ENCODE peak calls at places on chromosomes 4 and X, in five cellular contexts. One of them, this sample, is unnamed.

GRCh38 chr4:182876006-182876405 is 41.2 kb downstream of the DCTD start:
- DNase-seq in endothelial cell of umbilical vein: no peak
- DNase-seq in pancreas: no peak
- DNase-seq in upper lobe of right lung: no peak
- DNase-seq in heart left ventricle: no peak
- DNase-seq in this sample: no peak

GRCh38 chr4:113840850-113841249 is 79.3 kb upstream of the CAMK2D start:
- DNase-seq in endothelial cell of umbilical vein: no peak
- DNase-seq in pancreas: no peak
- DNase-seq in upper lobe of right lung: no peak
- DNase-seq in heart left ventricle: no peak
- DNase-seq in this sample: peak; percentile 62

GRCh38 chr4:81965454-81965853 is 408.3 kb downstream of the HNRNPD start:
- DNase-seq in endothelial cell of umbilical vein: no peak
- DNase-seq in pancreas: no peak
- DNase-seq in upper lobe of right lung: no peak
- DNase-seq in heart left ventricle: no peak
- DNase-seq in this sample: no peak

GRCh38 chr4:168651374-168651773 is 154.5 kb downstream of the PALLD start:
- DNase-seq in endothelial cell of umbilical vein: no peak
- DNase-seq in pancreas: no peak
- DNase-seq in upper lobe of right lung: no peak
- DNase-seq in heart left ventricle: no peak
- DNase-seq in this sample: no peak

GRCh38 chrX:57417827-57418226 is 131.3 kb downstream of the FAAH2 start:
- DNase-seq in endothelial cell of umbilical vein: peak; percentile 15
- DNase-seq in pancreas: no peak
- DNase-seq in upper lobe of right lung: no peak
- DNase-seq in heart left ventricle: no peak
- DNase-seq in this sample: no peak

GRCh38 chr4:27049101-27049829 is 188.6 kb downstream of the STIM2 start:
- DNase-seq in endothelial cell of umbilical vein: no peak
- DNase-seq in pancreas: no peak
- DNase-seq in upper lobe of right lung: no peak
- DNase-seq in heart left ventricle: no peak
- DNase-seq in this sample: no peak

GRCh38 chr4:7737752-7738457 is 201.8 kb downstream of the AFAP1 start:
- DNase-seq in endothelial cell of umbilical vein: no peak
- DNase-seq in pancreas: no peak
- DNase-seq in upper lobe of right lung: no peak
- DNase-seq in heart left ventricle: peak; percentile 47
- DNase-seq in this sample: no peak

GRCh38 chr4:97912151-97912550 is 231.1 kb downstream of the STPG2 start:
- DNase-seq in endothelial cell of umbilical vein: no peak
- DNase-seq in pancreas: no peak
- DNase-seq in upper lobe of right lung: no peak
- DNase-seq in heart left ventricle: no peak
- DNase-seq in this sample: no peak

GRCh38 chrX:134632386-134632785 is 25.9 kb downstream of the PLAC1 start:
- DNase-seq in endothelial cell of umbilical vein: no peak
- DNase-seq in pancreas: no peak
- DNase-seq in upper lobe of right lung: no peak
- DNase-seq in heart left ventricle: no peak
- DNase-seq in this sample: no peak

GRCh38 chr4:156193800-156194199 is 240.1 kb upstream of the CTSO start:
- DNase-seq in endothelial cell of umbilical vein: no peak
- DNase-seq in pancreas: peak; percentile 28
- DNase-seq in upper lobe of right lung: no peak
- DNase-seq in heart left ventricle: no peak
- DNase-seq in this sample: no peak

GRCh38 chr4:67700119-67700873 is 659 bp downstream of the UBA6 start:
- DNase-seq in endothelial cell of umbilical vein: no peak
- DNase-seq in pancreas: no peak
- DNase-seq in upper lobe of right lung: no peak
- DNase-seq in heart left ventricle: no peak
- DNase-seq in this sample: peak; percentile 43

GRCh38 chrX:140425712-140426395 is 79.0 kb downstream of the SOX3 start:
- DNase-seq in endothelial cell of umbilical vein: no peak
- DNase-seq in pancreas: no peak
- DNase-seq in upper lobe of right lung: no peak
- DNase-seq in heart left ventricle: no peak
- DNase-seq in this sample: no peak

GRCh38 chr4:184668511-184669114 is 19.1 kb downstream of the PRIMPOL start:
- DNase-seq in endothelial cell of umbilical vein: peak; percentile 27
- DNase-seq in pancreas: no peak
- DNase-seq in upper lobe of right lung: no peak
- DNase-seq in heart left ventricle: no peak
- DNase-seq in this sample: no peak

GRCh38 chrX:101287402-101287801 is 3.7 kb downstream of the TAF7L start:
- DNase-seq in endothelial cell of umbilical vein: peak; percentile 65
- DNase-seq in pancreas: no peak
- DNase-seq in upper lobe of right lung: no peak
- DNase-seq in heart left ventricle: no peak
- DNase-seq in this sample: peak; percentile 31

GRCh38 chrX:21479695-21480280 is 105.6 kb downstream of the CNKSR2 start:
- DNase-seq in endothelial cell of umbilical vein: peak; percentile 49
- DNase-seq in pancreas: no peak
- DNase-seq in upper lobe of right lung: no peak
- DNase-seq in heart left ventricle: no peak
- DNase-seq in this sample: peak; percentile 32

GRCh38 chr4:187103351-187103750 is 379.7 kb upstream of the FAT1 start:
- DNase-seq in endothelial cell of umbilical vein: no peak
- DNase-seq in pancreas: no peak
- DNase-seq in upper lobe of right lung: no peak
- DNase-seq in heart left ventricle: no peak
- DNase-seq in this sample: no peak

GRCh38 chr4:188452097-188452496 is 312.9 kb downstream of the TRIML1 start:
- DNase-seq in endothelial cell of umbilical vein: no peak
- DNase-seq in pancreas: no peak
- DNase-seq in upper lobe of right lung: no peak
- DNase-seq in heart left ventricle: no peak
- DNase-seq in this sample: no peak

GRCh38 chr4:183722738-183723560 is 63.9 kb downstream of the TRAPPC11 start:
- DNase-seq in endothelial cell of umbilical vein: peak; percentile 33
- DNase-seq in pancreas: peak; percentile 71
- DNase-seq in upper lobe of right lung: peak; percentile 84
- DNase-seq in heart left ventricle: peak; percentile 86
- DNase-seq in this sample: peak; percentile 35

GRCh38 chrX:151973851-151974335 is 583 bp downstream of the GABRE start:
- DNase-seq in endothelial cell of umbilical vein: peak; percentile 54
- DNase-seq in pancreas: peak; percentile 18
- DNase-seq in upper lobe of right lung: peak; percentile 74
- DNase-seq in heart left ventricle: no peak
- DNase-seq in this sample: no peak

GRCh38 chr4:46648088-46648744 is 258.3 kb upstream of the GABRA2 start:
- DNase-seq in endothelial cell of umbilical vein: no peak
- DNase-seq in pancreas: no peak
- DNase-seq in upper lobe of right lung: no peak
- DNase-seq in heart left ventricle: no peak
- DNase-seq in this sample: peak; percentile 59

GRCh38 chr4:123892368-123892961 is 495.9 kb downstream of the SPRY1 start:
- DNase-seq in endothelial cell of umbilical vein: peak; percentile 61
- DNase-seq in pancreas: no peak
- DNase-seq in upper lobe of right lung: no peak
- DNase-seq in heart left ventricle: no peak
- DNase-seq in this sample: no peak

GRCh38 chrX:34528081-34528480 is 129.0 kb downstream of the TMEM47 start:
- DNase-seq in endothelial cell of umbilical vein: peak; percentile 24
- DNase-seq in pancreas: no peak
- DNase-seq in upper lobe of right lung: no peak
- DNase-seq in heart left ventricle: no peak
- DNase-seq in this sample: no peak

GRCh38 chr4:118927976-118928375 is 39.3 kb downstream of the SYNPO2 start:
- DNase-seq in endothelial cell of umbilical vein: no peak
- DNase-seq in pancreas: no peak
- DNase-seq in upper lobe of right lung: no peak
- DNase-seq in heart left ventricle: no peak
- DNase-seq in this sample: no peak

GRCh38 chr4:127881565-127881869 is 824 bp downstream of the PLK4 start:
- DNase-seq in endothelial cell of umbilical vein: no peak
- DNase-seq in pancreas: no peak
- DNase-seq in upper lobe of right lung: no peak
- DNase-seq in heart left ventricle: no peak
- DNase-seq in this sample: no peak

GRCh38 chr4:98928131-98928504 is 815 bp downstream of the EIF4E start:
- DNase-seq in endothelial cell of umbilical vein: peak; percentile 82
- DNase-seq in pancreas: peak; percentile 60
- DNase-seq in upper lobe of right lung: peak; percentile 80
- DNase-seq in heart left ventricle: peak; percentile 66
- DNase-seq in this sample: peak; percentile 74

GRCh38 chr4:96606451-96606850 is 766.6 kb downstream of the PDHA2 start:
- DNase-seq in endothelial cell of umbilical vein: no peak
- DNase-seq in pancreas: no peak
- DNase-seq in upper lobe of right lung: no peak
- DNase-seq in heart left ventricle: no peak
- DNase-seq in this sample: no peak

GRCh38 chr4:107275192-107275591 is 239.1 kb upstream of the DKK2 start:
- DNase-seq in endothelial cell of umbilical vein: no peak
- DNase-seq in pancreas: no peak
- DNase-seq in upper lobe of right lung: no peak
- DNase-seq in heart left ventricle: no peak
- DNase-seq in this sample: no peak

GRCh38 chr4:185920691-185921260 is 108.8 kb upstream of the SORBS2 start:
- DNase-seq in endothelial cell of umbilical vein: no peak
- DNase-seq in pancreas: no peak
- DNase-seq in upper lobe of right lung: no peak
- DNase-seq in heart left ventricle: no peak
- DNase-seq in this sample: no peak

GRCh38 chr4:143241892-143242291 is 57.2 kb downstream of the USP38 start:
- DNase-seq in endothelial cell of umbilical vein: no peak
- DNase-seq in pancreas: no peak
- DNase-seq in upper lobe of right lung: no peak
- DNase-seq in heart left ventricle: no peak
- DNase-seq in this sample: peak; percentile 64

GRCh38 chrX:109384569-109385174 is 97.2 kb downstream of the GUCY2F start:
- DNase-seq in endothelial cell of umbilical vein: peak; percentile 28
- DNase-seq in pancreas: no peak
- DNase-seq in upper lobe of right lung: no peak
- DNase-seq in heart left ventricle: no peak
- DNase-seq in this sample: no peak

GRCh38 chr4:168732714-168733113 is 235.9 kb downstream of the PALLD start:
- DNase-seq in endothelial cell of umbilical vein: no peak
- DNase-seq in pancreas: no peak
- DNase-seq in upper lobe of right lung: no peak
- DNase-seq in heart left ventricle: no peak
- DNase-seq in this sample: no peak

GRCh38 chr4:146308951-146309350 is 94.6 kb downstream of the REELD1 start:
- DNase-seq in endothelial cell of umbilical vein: no peak
- DNase-seq in pancreas: no peak
- DNase-seq in upper lobe of right lung: no peak
- DNase-seq in heart left ventricle: no peak
- DNase-seq in this sample: no peak

GRCh38 chrX:115560978-115561604 is at the start of gene PLS3:
- DNase-seq in endothelial cell of umbilical vein: peak; percentile 84
- DNase-seq in pancreas: peak; percentile 73
- DNase-seq in upper lobe of right lung: peak; percentile 89
- DNase-seq in heart left ventricle: peak; percentile 90
- DNase-seq in this sample: peak; percentile 75

GRCh38 chrX:140180585-140180984 is 215.3 kb upstream of the CXorf66 start:
- DNase-seq in endothelial cell of umbilical vein: no peak
- DNase-seq in pancreas: no peak
- DNase-seq in upper lobe of right lung: no peak
- DNase-seq in heart left ventricle: no peak
- DNase-seq in this sample: peak; percentile 69

GRCh38 chrX:37350034-37350365 is 836 bp downstream of the PRRG1 start:
- DNase-seq in endothelial cell of umbilical vein: peak; percentile 31
- DNase-seq in pancreas: peak; percentile 10
- DNase-seq in upper lobe of right lung: no peak
- DNase-seq in heart left ventricle: no peak
- DNase-seq in this sample: no peak

GRCh38 chr4:21655100-21655499 is 293.5 kb downstream of the KCNIP4 start:
- DNase-seq in endothelial cell of umbilical vein: no peak
- DNase-seq in pancreas: no peak
- DNase-seq in upper lobe of right lung: no peak
- DNase-seq in heart left ventricle: no peak
- DNase-seq in this sample: no peak

GRCh38 chr4:101285985-101286384 is 61.3 kb downstream of the PPP3CA start:
- DNase-seq in endothelial cell of umbilical vein: no peak
- DNase-seq in pancreas: no peak
- DNase-seq in upper lobe of right lung: no peak
- DNase-seq in heart left ventricle: no peak
- DNase-seq in this sample: no peak

GRCh38 chr4:24973471-24974251 is 57.1 kb downstream of the LGI2 start:
- DNase-seq in endothelial cell of umbilical vein: no peak
- DNase-seq in pancreas: no peak
- DNase-seq in upper lobe of right lung: peak; percentile 91
- DNase-seq in heart left ventricle: peak; percentile 83
- DNase-seq in this sample: peak; percentile 60
- H3K27ac ChIP-seq in endothelial cell of umbilical vein: no peak overlapping the region
- H3K27ac ChIP-seq in pancreas: no peak overlapping the region
- H3K27ac ChIP-seq in upper lobe of right lung: peak overlapping the region; percentile 39
- H3K27ac ChIP-seq in heart left ventricle: peak overlapping the region; percentile 30
- H3K27ac ChIP-seq in this sample: no peak overlapping the region

DNA sequence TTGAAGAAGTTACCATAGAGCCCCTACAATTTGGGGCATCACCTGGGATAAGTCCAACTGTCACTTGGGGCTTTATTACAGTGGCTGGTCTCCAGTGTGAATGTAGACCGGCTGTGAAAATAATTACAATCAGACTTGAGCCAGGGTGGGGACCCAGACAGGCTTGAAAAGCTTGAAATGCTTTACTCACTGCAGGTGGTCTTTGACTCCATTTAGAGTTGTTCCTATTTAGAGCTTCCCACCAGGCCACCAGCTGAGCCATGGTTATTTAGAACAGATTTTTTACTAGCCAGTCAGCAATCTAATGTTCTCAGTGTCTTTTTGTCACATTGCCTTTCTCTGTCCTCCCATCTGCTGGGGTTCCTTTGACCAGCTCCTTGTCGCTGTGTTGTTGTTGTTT is 5.7 kb downstream of the ARHGAP10 start:
- DNase-seq in endothelial cell of umbilical vein: no peak
- DNase-seq in pancreas: no peak
- DNase-seq in upper lobe of right lung: no peak
- DNase-seq in heart left ventricle: no peak
- DNase-seq in this sample: no peak
- H3K4me1 ChIP-seq in endothelial cell of umbilical vein: peaks cover 37% of the 10 kb centered on the region
- H3K4me1 ChIP-seq in pancreas: peaks cover 5% of the 10 kb centered on the region
- H3K4me1 ChIP-seq in upper lobe of right lung: peaks cover 11% of the 10 kb centered on the region
- H3K4me1 ChIP-seq in heart left ventricle: peaks cover 51% of the 10 kb centered on the region
- H3K4me1 ChIP-seq in this sample: peaks cover 34% of the 10 kb centered on the region

DNA sequence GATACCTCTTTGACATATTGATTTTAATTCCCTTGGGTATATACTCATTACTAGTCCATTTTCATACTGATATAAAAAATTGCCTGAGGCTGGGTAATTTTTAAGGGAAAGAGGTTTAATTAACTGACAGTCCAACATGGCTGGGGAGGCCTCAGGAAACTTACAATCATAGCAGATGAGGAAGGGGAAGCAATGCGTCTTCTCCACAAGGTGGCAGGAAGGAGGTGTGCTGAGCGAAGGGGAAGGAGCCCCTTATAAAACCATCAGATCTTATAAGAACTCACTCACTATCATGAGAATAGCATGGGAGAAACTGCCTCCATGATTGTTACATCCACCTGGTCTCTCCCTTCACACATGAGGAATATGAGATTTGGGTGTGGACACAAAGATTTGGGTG is 42.4 kb downstream of the MSX1 start:
- DNase-seq in endothelial cell of umbilical vein: no peak
- DNase-seq in pancreas: no peak
- DNase-seq in upper lobe of right lung: no peak
- DNase-seq in heart left ventricle: no peak
- DNase-seq in this sample: no peak
- TF ChIP-seq CTCF in endothelial cell of umbilical vein: no peak
- TF ChIP-seq CTCF in pancreas: no peak
- TF ChIP-seq CTCF in upper lobe of right lung: no peak
- TF ChIP-seq CTCF in heart left ventricle: no peak
- TF ChIP-seq CTCF in this sample: peak; percentile 10

GRCh38 chr4:173652283-173652931 is 122.4 kb upstream of the HAND2 start:
- DNase-seq in endothelial cell of umbilical vein: no peak
- DNase-seq in pancreas: no peak
- DNase-seq in upper lobe of right lung: no peak
- DNase-seq in heart left ventricle: no peak
- DNase-seq in this sample: no peak
- H3K27ac ChIP-seq in endothelial cell of umbilical vein: no peak overlapping the region
- H3K27ac ChIP-seq in pancreas: no peak overlapping the region
- H3K27ac ChIP-seq in upper lobe of right lung: no peak overlapping the region
- H3K27ac ChIP-seq in heart left ventricle: peak overlapping the region; percentile 71
- H3K27ac ChIP-seq in this sample: no peak overlapping the region